ENCODE peak calls at places on chromosomes 1 and 21, in six cellular contexts. I is CD8-positive, alpha-beta memory T cell; J is choroid plexus epithelial cell; F is NCI-H146; T is NCI-H2081; E is substantia nigra. Z is an unnamed sample.

GRCh38 chr1:47681735-47682134 is 243.9 kb downstream of the FOXD2 start:
- DNase-seq in E (no peak), T (no peak), F (no peak), I (no peak), J (no peak), Z (no peak)

GRCh38 chr21:21039624-21040023 is 41.4 kb downstream of the NCAM2 start:
- DNase-seq in E (no peak), I (no peak), J (no peak), T (no peak), F (no peak), Z (peak)

GRCh38 chr1:30816211-30817082 is 58.9 kb upstream of the LAPTM5 start:
- DNase-seq in E (peak), F (peak), J (peak), T (no peak), I (no peak), Z (peak)

GRCh38 chr1:985126-985525 is 3.2 kb upstream of the PERM1 start:
- DNase-seq in J (no peak), F (no peak), I (no peak), E (no peak), T (no peak), Z (no peak)

GRCh38 chr1:13749543-13750307 is 49.7 kb downstream of the PRDM2 start:
- DNase-seq in I (no peak), T (peak), F (peak), E (peak), J (peak), Z (peak)

GRCh38 chr1:178488393-178488792 is 8.4 kb downstream of the CLEC20A start:
- DNase-seq in E (no peak), F (no peak), J (no peak), I (no peak), T (no peak), Z (no peak)

GRCh38 chr1:100452641-100453040 is 85.3 kb upstream of the GPR88 start:
- DNase-seq in T (no peak), F (no peak), I (no peak), J (peak), E (no peak), Z (no peak)

GRCh38 chr1:15803380-15803779 is 4.1 kb downstream of the UQCRHL start:
- DNase-seq in I (no peak), J (peak), E (no peak), T (peak), F (peak), Z (peak)

GRCh38 chr1:116738673-116739370 is 15.4 kb upstream of the CD2 start:
- DNase-seq in J (no peak), I (peak), E (no peak), F (no peak), T (no peak), Z (no peak)

GRCh38 chr21:39525129-39525528 is 73.4 kb downstream of the SH3BGR start:
- DNase-seq in J (no peak), F (no peak), T (no peak), I (no peak), E (no peak), Z (no peak)

GRCh38 chr1:29736582-29737188 is 500.4 kb downstream of the PTPRU start:
- DNase-seq in E (no peak), J (peak), I (no peak), T (no peak), F (no peak), Z (peak)

GRCh38 chr1:116852910-116853309 is 56.8 kb upstream of the PTGFRN start:
- DNase-seq in I (no peak), E (no peak), T (peak), F (peak), J (peak), Z (peak)

GRCh38 chr1:177567393-177567792 is 396.6 kb downstream of the BRINP2 start:
- DNase-seq in I (no peak), J (peak), F (no peak), T (no peak), E (no peak), Z (peak)

GRCh38 chr1:2148691-2149090 is 45.9 kb downstream of the FAAP20 start:
- DNase-seq in F (no peak), I (peak), J (peak), E (no peak), T (no peak), Z (no peak)

GRCh38 chr21:26079376-26079775 is 91.2 kb downstream of the APP start:
- DNase-seq in T (no peak), I (no peak), J (peak), F (no peak), E (no peak), Z (no peak)

GRCh38 chr1:110542730-110543129 is 23.8 kb upstream of the KCNA10 start:
- DNase-seq in F (no peak), J (peak), E (no peak), T (no peak), I (no peak), Z (peak)

GRCh38 chr1:75732703-75733102 is 8.2 kb downstream of the ACADM start:
- DNase-seq in J (no peak), E (no peak), T (no peak), F (no peak), I (no peak), Z (no peak)

GRCh38 chr1:84689514-84690396 is 506 bp downstream of the SSX2IP start:
- DNase-seq in J (peak), E (peak), T (peak), I (no peak), F (peak), Z (peak)

GRCh38 chr1:153396461-153396860 is 5.6 kb upstream of the S100A8 start:
- DNase-seq in J (no peak), E (no peak), F (no peak), I (no peak), T (no peak), Z (no peak)

GRCh38 chr1:152218762-152219436 is 5.1 kb downstream of the HRNR start:
- DNase-seq in J (no peak), E (no peak), F (no peak), I (no peak), T (no peak), Z (no peak)

GRCh38 chr1:101993703-101994102 is 3.0 kb downstream of the OLFM3 start:
- DNase-seq in F (no peak), I (no peak), E (no peak), J (peak), T (peak), Z (no peak)

GRCh38 chr1:81305997-81306452 is 494.7 kb upstream of the ADGRL2 start:
- DNase-seq in T (peak), J (peak), I (no peak), F (peak), E (no peak), Z (peak)

GRCh38 chr21:38990424-38990794 is 184.7 kb downstream of the ETS2 start:
- DNase-seq in J (no peak), I (no peak), T (peak), E (no peak), F (peak), Z (peak)

GRCh38 chr21:26177187-26177586 is 6.6 kb upstream of the APP start:
- DNase-seq in J (no peak), E (peak), F (no peak), I (no peak), T (no peak), Z (no peak)

GRCh38 chr1:214476958-214477870 is 74.2 kb downstream of the PTPN14 start:
- DNase-seq in J (peak), E (no peak), T (no peak), I (no peak), F (no peak), Z (no peak)

GRCh38 chr1:22662318-22662717 is 9.3 kb downstream of the C1QB start:
- DNase-seq in J (peak), I (no peak), E (peak), T (peak), F (peak), Z (peak)

GRCh38 chr1:241950390-241950789 is 7.2 kb upstream of the BECN2 start:
- DNase-seq in J (no peak), E (no peak), F (no peak), T (no peak), I (no peak), Z (no peak)

GRCh38 chr1:224498574-224499170 is 64.1 kb upstream of the WDR26 start:
- DNase-seq in F (no peak), T (no peak), J (peak), E (peak), I (no peak), Z (peak)

GRCh38 chr1:233632436-233632835 is 18.5 kb downstream of the KCNK1 start:
- DNase-seq in J (no peak), E (no peak), F (no peak), I (no peak), T (no peak), Z (no peak)

GRCh38 chr1:230823421-230823820 is 44.9 kb downstream of the C1orf198 start:
- DNase-seq in E (no peak), F (no peak), J (no peak), I (no peak), T (no peak), Z (peak)

GRCh38 chr1:191134796-191135195 is 657.1 kb upstream of the BRINP3 start:
- DNase-seq in I (no peak), F (peak), E (no peak), J (no peak), T (no peak), Z (peak)

GRCh38 chr1:218823291-218823900 is 350.3 kb upstream of the LYPLAL1 start:
- DNase-seq in J (peak), I (no peak), E (no peak), T (no peak), F (no peak), Z (no peak)

GRCh38 chr1:193486671-193487229 is 300.3 kb upstream of the B3GALT2 start:
- DNase-seq in T (no peak), I (no peak), J (peak), F (no peak), E (no peak), Z (no peak)

GRCh38 chr1:147647796-147648633 is 22.3 kb downstream of the ACP6 start:
- DNase-seq in F (no peak), I (peak), J (no peak), E (no peak), T (no peak), Z (no peak)

Z was measured in left kidney.